ENCODE peak calls at places on chromosomes 6 and 20, in five cellular contexts. D, W, G, Z and M are unnamed samples.

GRCh38 chr6:142784344-142784743 is 160.6 kb downstream of the HIVEP2 start:
- DNase-seq in D (no peak), W (peak; percentile 51), G (no peak), Z (no peak), M (no peak)

GRCh38 chr20:58598271-58599015 is 52.6 kb upstream of the STX16 start:
- DNase-seq in D (no peak), W (no peak), G (no peak), Z (no peak), M (no peak)

GRCh38 chr6:41228616-41229015 is 467 bp downstream of the TREML4 start:
- DNase-seq in D (no peak), W (peak; percentile 90), G (no peak), Z (no peak), M (no peak)

GRCh38 chr6:16851044-16851540 is 89.8 kb upstream of the ATXN1 start:
- DNase-seq in D (no peak), W (no peak), G (no peak), Z (no peak), M (no peak)

GRCh38 chr6:85015396-85015990 is 251.1 kb upstream of the TBX18 start:
- DNase-seq in D (no peak), W (no peak), G (peak; percentile 75), Z (peak; percentile 63), M (no peak)

GRCh38 chr6:25659633-25660368 is 7.8 kb downstream of the SCGN start:
- DNase-seq in D (no peak), W (no peak), G (no peak), Z (no peak), M (no peak)

GRCh38 chr20:37749620-37750403 is 56.0 kb downstream of the CTNNBL1 start:
- DNase-seq in D (no peak), W (no peak), G (peak; percentile 67), Z (no peak), M (no peak)

GRCh38 chr6:31493875-31494694 is 3.9 kb upstream of the MICB start:
- DNase-seq in D (peak; percentile 72), W (peak; percentile 65), G (peak; percentile 92), Z (peak; percentile 66), M (peak; percentile 81)

GRCh38 chr6:154206984-154207383 is 149.6 kb downstream of the IPCEF1 start:
- DNase-seq in D (no peak), W (no peak), G (no peak), Z (no peak), M (no peak)

GRCh38 chr6:33812669-33813068 is 8.9 kb upstream of the MLN start:
- DNase-seq in D (peak; percentile 5), W (no peak), G (peak; percentile 43), Z (no peak), M (peak; percentile 40)

GRCh38 chr6:82910394-82910793 is 155.2 kb downstream of the UBE3D start:
- DNase-seq in D (no peak), W (no peak), G (no peak), Z (no peak), M (no peak)

GRCh38 chr20:20482453-20482852 is 114.5 kb downstream of the INSM1 start:
- DNase-seq in D (no peak), W (no peak), G (no peak), Z (no peak), M (no peak)

GRCh38 chr6:139882977-139883728 is 508.7 kb upstream of the CITED2 start:
- DNase-seq in D (no peak), W (no peak), G (no peak), Z (no peak), M (no peak)

GRCh38 chr6:144162977-144163376 is 12.7 kb downstream of the STX11 start:
- DNase-seq in D (no peak), W (no peak), G (no peak), Z (no peak), M (no peak)

GRCh38 chr20:37567331-37567665 is 39.6 kb upstream of the BLCAP start:
- DNase-seq in D (no peak), W (no peak), G (no peak), Z (no peak), M (no peak)

GRCh38 chr20:64079273-64080012 is at the start of gene RGS19:
- DNase-seq in D (peak; percentile 50), W (peak; percentile 93), G (peak; percentile 55), Z (no peak), M (peak; percentile 54)

GRCh38 chr6:161444966-161445799 is 171.3 kb upstream of the AGPAT4 start:
- DNase-seq in D (no peak), W (no peak), G (no peak), Z (no peak), M (no peak)

GRCh38 chr6:170221753-170222400 is 69.0 kb downstream of the DLL1 start:
- DNase-seq in D (no peak), W (no peak), G (no peak), Z (no peak), M (peak; percentile 10)

GRCh38 chr6:84027340-84028183 is 6.0 kb upstream of the MRAP2 start:
- DNase-seq in D (no peak), W (no peak), G (no peak), Z (no peak), M (no peak)

GRCh38 chr6:66210964-66211363 is 503.9 kb upstream of the EYS start:
- DNase-seq in D (no peak), W (no peak), G (no peak), Z (no peak), M (no peak)

GRCh38 chr20:38730167-38730988 is 6.1 kb downstream of the SLC32A1 start:
- DNase-seq in D (no peak), W (no peak), G (no peak), Z (no peak), M (no peak)

GRCh38 chr6:114000066-114000465 is 29.1 kb upstream of the HDAC2 start:
- DNase-seq in D (no peak), W (no peak), G (no peak), Z (no peak), M (no peak)

GRCh38 chr6:67287566-67287965 is 1347.5 kb upstream of the ADGRB3 start:
- DNase-seq in D (no peak), W (no peak), G (no peak), Z (no peak), M (no peak)

GRCh38 chr6:137780447-137781034 is 86.5 kb upstream of the TNFAIP3 start:
- DNase-seq in D (no peak), W (no peak), G (no peak), Z (no peak), M (no peak)

GRCh38 chr6:107114213-107114871 is 973 bp downstream of the BEND3 start:
- DNase-seq in D (peak; percentile 58), W (peak; percentile 73), G (peak; percentile 89), Z (peak; percentile 52), M (peak; percentile 74)

GRCh38 chr20:32786059-32786760 is 24.0 kb downstream of the DNMT3B start:
- DNase-seq in D (no peak), W (no peak), G (no peak), Z (no peak), M (no peak)

DNA sequence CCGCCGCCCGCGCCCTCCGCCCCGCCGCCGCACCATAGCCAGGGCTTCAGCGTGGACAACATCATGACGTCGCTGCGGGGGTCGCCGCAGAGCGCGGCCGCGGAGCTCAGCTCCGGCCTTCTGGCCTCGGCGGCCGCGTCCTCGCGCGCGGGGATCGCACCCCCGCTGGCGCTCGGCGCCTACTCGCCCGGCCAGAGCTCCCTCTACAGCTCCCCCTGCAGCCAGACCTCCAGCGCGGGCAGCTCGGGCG is 1.5 kb downstream of the FOXC1 start:
- DNase-seq in D (no peak), W (no peak), G (peak; percentile 66), Z (no peak), M (no peak)
- TF ChIP-seq CTCF in D (no peak), W (no peak), G (no peak), Z (no peak), M (no peak)

GRCh38 chr6:157574851-157575424 is 193.9 kb downstream of the ZDHHC14 start:
- DNase-seq in D (no peak), W (no peak), G (no peak), Z (no peak), M (no peak)
- TF ChIP-seq CTCF in D (no peak), W (no peak), G (no peak), Z (no peak), M (no peak)

GRCh38 chr20:40669692-40670091 is 19.3 kb downstream of the MAFB start:
- DNase-seq in D (no peak), W (peak; percentile 24), G (no peak), Z (no peak), M (no peak)

GRCh38 chr20:40668449-40669228 is 20.4 kb downstream of the MAFB start:
- DNase-seq in D (no peak), W (peak; percentile 21), G (no peak), Z (no peak), M (no peak)

GRCh38 chr20:40672095-40672494 is 16.9 kb downstream of the MAFB start:
- DNase-seq in D (no peak), W (no peak), G (no peak), Z (no peak), M (no peak)

GRCh38 chr20:40667503-40667902 is 21.5 kb downstream of the MAFB start:
- DNase-seq in D (no peak), W (peak; percentile 3), G (no peak), Z (no peak), M (no peak)

DNA sequence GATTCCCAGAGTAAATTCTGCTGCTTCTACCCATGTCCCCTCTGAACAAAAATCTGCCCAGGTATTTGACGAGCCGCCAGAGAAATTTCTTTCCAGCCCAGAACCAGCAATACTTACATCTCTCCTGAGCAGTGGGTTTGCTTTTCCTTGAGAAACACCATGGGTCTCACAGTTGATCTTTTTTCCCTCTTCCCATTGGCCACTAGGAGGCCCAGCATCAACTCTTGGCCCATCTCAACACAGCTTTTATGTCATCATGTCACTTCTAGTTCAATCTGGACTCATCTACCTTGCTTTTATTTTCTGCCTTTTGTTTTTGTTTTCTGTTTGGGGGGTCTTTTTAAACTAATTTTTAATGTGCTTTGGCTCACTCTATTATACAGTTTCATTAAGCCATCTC is 18.8 kb downstream of the MAFB start:
- DNase-seq in D (no peak), W (peak; percentile 26), G (no peak), Z (no peak), M (no peak)
- TF ChIP-seq CTCF in D (no peak), W (peak; percentile 12), G (no peak), Z (no peak), M (no peak)

GRCh38 chr6:43492673-43493072 is 15.3 kb downstream of the TJAP1 start:
- DNase-seq in D (no peak), W (peak; percentile 14), G (no peak), Z (no peak), M (no peak)

GRCh38 chr6:43491750-43492661 is 14.6 kb downstream of the TJAP1 start:
- DNase-seq in D (no peak), W (peak; percentile 23), G (no peak), Z (no peak), M (no peak)

GRCh38 chr6:43490523-43490939 is 13.2 kb downstream of the TJAP1 start:
- DNase-seq in D (no peak), W (peak; percentile 6), G (no peak), Z (no peak), M (no peak)

GRCh38 chr6:43489277-43490072 is 12.1 kb downstream of the TJAP1 start:
- DNase-seq in D (no peak), W (peak; percentile 41), G (peak; percentile 70), Z (no peak), M (no peak)

DNA sequence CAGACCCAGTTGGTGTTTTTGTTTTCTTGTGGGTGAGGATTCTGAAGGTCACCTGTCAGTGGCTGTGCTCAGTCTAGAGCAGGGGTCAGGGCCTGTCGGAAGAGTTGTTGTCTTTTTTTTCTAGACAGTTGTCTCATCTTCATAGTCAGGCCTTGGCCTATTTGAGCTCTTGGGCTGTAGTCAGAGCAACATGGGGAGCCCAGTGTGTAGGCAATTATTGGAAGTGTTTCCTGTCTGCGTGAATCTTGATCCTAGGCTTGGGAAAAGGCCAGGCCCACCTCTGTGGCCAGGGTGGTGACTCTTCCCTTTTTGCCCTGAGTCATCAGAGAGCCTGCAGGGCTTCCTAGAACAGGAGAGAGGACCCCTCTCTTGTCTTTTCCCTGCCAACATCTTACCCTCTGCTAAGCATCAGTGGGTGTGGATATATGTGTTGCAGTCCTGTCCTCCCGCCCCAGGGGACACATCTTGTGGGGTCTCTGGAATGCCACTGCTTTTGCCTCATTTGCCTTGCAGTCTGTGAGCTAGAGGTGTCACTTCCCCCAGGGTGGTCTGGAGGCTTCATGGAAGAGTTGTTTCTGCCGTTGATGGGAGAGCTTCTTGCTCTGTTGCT is 11.4 kb downstream of the TJAP1 start:
- DNase-seq in D (no peak), W (peak; percentile 11), G (no peak), Z (no peak), M (no peak)
- TF ChIP-seq CTCF in D (no peak), W (no peak), G (no peak), Z (no peak), M (no peak)